ENCODE peak calls at places on chromosomes 5 and 9, in four cellular contexts. S, L, D and J are unnamed samples.

GRCh38 chr5:169637856-169638190 is 748 bp downstream of the DOCK2 start:
- DNase-seq in S (no peak), L (no peak), D (no peak), J (no peak)

GRCh38 chr9:83339435-83339834 is 198.8 kb downstream of the FRMD3 start:
- DNase-seq in S (no peak), L (no peak), D (no peak), J (no peak)

GRCh38 chr5:168251308-168251707 is 40.1 kb upstream of the WWC1 start:
- DNase-seq in S (no peak), L (no peak), D (no peak), J (no peak)

GRCh38 chr9:97474373-97474925 is 27.0 kb upstream of the TMOD1 start:
- DNase-seq in S (no peak), L (no peak), D (no peak), J (no peak)

GRCh38 chr5:142108432-142109355 is at the start of gene NDFIP1:
- DNase-seq in S (peak), L (peak), D (peak), J (peak)

GRCh38 chr9:114351932-114352331 is 22.3 kb downstream of the ORM2 start:
- DNase-seq in S (no peak), L (no peak), D (no peak), J (peak)

GRCh38 chr5:174654442-174654841 is 69.9 kb upstream of the MSX2 start:
- DNase-seq in S (no peak), L (no peak), D (no peak), J (no peak)

GRCh38 chr5:74624009-74624408 is 16.5 kb downstream of the ENC1 start:
- DNase-seq in S (no peak), L (no peak), D (no peak), J (no peak)

GRCh38 chr9:127899200-127899943 is at the start of gene ST6GALNAC6:
- DNase-seq in S (peak), L (peak), D (no peak), J (peak)

GRCh38 chr5:119187776-119188529 is 117.1 kb downstream of the DMXL1 start:
- DNase-seq in S (no peak), L (no peak), D (no peak), J (no peak)

GRCh38 chr5:1794896-1795290 is 4.7 kb downstream of the MRPL36 start:
- DNase-seq in S (no peak), L (no peak), D (no peak), J (no peak)

GRCh38 chr5:1796371-1797108 is 3.1 kb downstream of the MRPL36 start:
- DNase-seq in S (no peak), L (no peak), D (no peak), J (no peak)

GRCh38 chr5:1795506-1795905 is 4.1 kb downstream of the MRPL36 start:
- DNase-seq in S (no peak), L (no peak), D (no peak), J (no peak)

GRCh38 chr5:1797109-1797800 is 2.4 kb downstream of the MRPL36 start:
- DNase-seq in S (no peak), L (no peak), D (no peak), J (no peak)

GRCh38 chr5:1795931-1796330 is 3.7 kb downstream of the MRPL36 start:
- DNase-seq in S (no peak), L (no peak), D (no peak), J (no peak)
- TF ChIP-seq POLR2A in S (no peak), L (no peak), D (no peak), J (no peak)

DNA sequence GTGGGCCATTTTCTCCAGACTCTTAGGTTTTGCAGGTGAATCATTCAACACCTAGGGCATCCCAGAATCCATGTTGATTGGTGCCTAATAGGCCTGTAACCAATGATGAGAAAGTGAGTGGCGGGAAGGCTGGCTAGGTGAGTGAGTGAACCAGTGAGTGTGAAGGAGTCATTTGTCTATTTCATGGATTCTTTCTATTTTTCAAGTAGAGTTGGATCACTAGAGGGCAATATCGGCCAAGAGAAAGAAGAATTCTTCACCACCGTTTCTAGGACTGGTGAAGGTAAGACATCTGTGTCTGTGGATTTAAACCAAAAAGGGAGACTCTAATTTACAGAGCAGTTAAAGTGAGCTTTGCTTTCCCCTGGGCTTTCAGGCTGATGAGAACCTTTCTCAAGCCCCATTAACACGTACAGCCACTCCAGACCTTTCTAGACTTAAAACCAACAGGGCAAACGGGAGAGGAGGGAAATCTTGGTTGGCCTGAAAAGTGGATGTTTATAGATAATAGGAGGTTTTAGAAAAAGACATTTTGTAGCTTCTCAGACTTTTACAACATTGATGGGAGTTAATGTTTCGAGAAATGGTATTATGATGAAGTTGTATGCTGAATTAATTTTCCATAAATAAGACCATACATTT is 114.3 kb upstream of the IL12B start:
- DNase-seq in S (peak), L (no peak), D (no peak), J (no peak)
- TF ChIP-seq CTCF in S (peak), L (peak), D (peak), J (no peak)

GRCh38 chr5:150394912-150395689 is 17.6 kb downstream of the CD74 start:
- DNase-seq in S (no peak), L (no peak), D (no peak), J (no peak)
- TF ChIP-seq POLR2A in S (no peak), L (no peak), D (no peak), J (no peak)

DNA sequence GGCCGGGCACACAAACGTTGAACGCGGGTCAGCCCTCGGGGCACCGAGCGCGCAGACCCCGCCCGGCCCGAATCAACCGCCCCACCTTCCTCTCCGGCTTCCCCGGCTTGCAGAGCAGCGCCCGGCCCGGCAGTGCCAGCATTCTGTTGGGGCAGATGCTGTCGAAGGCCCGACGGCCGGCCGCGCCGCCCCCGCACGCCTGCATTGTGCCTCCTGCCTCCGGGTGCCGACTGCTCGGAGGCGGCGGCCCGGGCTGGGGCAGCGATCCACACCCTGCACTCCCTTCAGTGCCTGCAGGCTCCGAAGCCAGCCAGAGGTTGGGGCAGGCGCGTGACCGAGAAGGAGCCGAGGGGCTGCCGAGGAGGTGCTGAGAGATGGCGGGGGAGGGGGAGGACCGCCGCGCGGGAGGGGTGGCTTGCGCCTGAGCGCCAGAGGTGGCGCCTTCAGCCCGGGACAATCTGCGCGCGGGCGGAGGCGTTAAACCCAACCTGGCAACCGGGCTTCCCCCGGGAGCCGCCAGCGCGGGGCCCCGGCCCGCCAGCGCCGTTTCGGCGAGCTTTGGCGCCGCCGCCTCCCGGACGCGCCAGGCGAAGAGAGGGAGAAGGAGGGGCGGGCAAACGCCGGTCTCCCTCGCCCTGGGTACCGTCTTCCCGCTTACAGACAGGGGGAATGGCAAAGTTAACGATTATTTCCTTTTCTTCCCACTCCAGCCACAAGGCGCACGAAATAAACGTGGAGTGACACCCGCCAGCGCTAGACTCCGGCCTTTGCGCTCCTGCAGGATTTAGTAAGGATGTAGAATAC is at the start of gene MCIDAS:
- DNase-seq in S (peak), L (peak), D (no peak), J (no peak)
- TF ChIP-seq CTCF in S (peak), L (no peak), D (peak), J (no peak)

GRCh38 chr5:435961-436640 is 6.9 kb upstream of the EXOC3 start:
- DNase-seq in S (peak), L (no peak), D (no peak), J (no peak)
- TF ChIP-seq POLR2A in S (no peak), L (no peak), D (no peak), J (no peak)

DNA sequence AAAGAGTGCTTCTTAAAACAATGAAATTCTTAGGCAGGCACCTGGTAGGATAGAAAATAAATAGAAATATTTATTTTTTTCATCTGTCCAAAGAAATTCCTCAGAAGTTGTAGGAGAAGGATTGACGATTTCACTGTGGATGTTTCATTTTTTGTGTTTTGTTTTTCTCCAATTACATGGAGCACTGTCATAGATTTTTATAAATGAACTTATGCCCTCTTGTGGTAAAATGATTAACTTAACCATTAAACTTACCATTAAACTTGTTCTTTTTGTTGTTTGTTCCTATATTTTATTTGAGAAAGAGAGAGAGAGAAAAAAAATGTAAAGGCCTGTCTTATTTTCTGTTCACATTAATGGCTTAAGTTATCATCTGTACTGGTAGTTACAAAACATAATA is 339.2 kb downstream of the PRR16 start:
- DNase-seq in S (no peak), L (no peak), D (no peak), J (no peak)
- TF ChIP-seq CTCF in S (peak), L (peak), D (peak), J (no peak)

GRCh38 chr5:172640822-172641358 is at the start of gene NEURL1B:
- DNase-seq in S (peak), L (peak), D (no peak), J (no peak)
- TF ChIP-seq POLR2A in S (no peak), L (peak), D (no peak), J (no peak)